ENCODE peak calls at places on chromosomes 12 and 14, in seven cellular contexts. One of them, this sample, is unnamed.

GRCh38 chr12:29782821-29783772 is 645 bp downstream of the TMTC1 start:
- DNase-seq in adrenal gland: peak
- DNase-seq in fibroblast of lung: peak
- DNase-seq in HFF-Myc: no peak
- DNase-seq in tibial artery: peak
- DNase-seq in psoas muscle: peak
- DNase-seq in breast epithelium: peak
- DNase-seq in this sample: no peak

GRCh38 chr12:6822461-6823135 is 977 bp downstream of the GPR162 start:
- DNase-seq in tibial artery: no peak
- DNase-seq in HFF-Myc: no peak
- DNase-seq in psoas muscle: no peak
- DNase-seq in adrenal gland: no peak
- DNase-seq in breast epithelium: no peak
- DNase-seq in fibroblast of lung: no peak
- DNase-seq in this sample: no peak

GRCh38 chr14:65277027-65277426 is 135.5 kb upstream of the FUT8 start:
- DNase-seq in breast epithelium: no peak
- DNase-seq in HFF-Myc: no peak
- DNase-seq in adrenal gland: no peak
- DNase-seq in tibial artery: no peak
- DNase-seq in fibroblast of lung: peak
- DNase-seq in psoas muscle: no peak
- DNase-seq in this sample: no peak

GRCh38 chr12:48691826-48692473 is 9.9 kb upstream of the KANSL2 start:
- DNase-seq in psoas muscle: no peak
- DNase-seq in adrenal gland: no peak
- DNase-seq in tibial artery: no peak
- DNase-seq in fibroblast of lung: no peak
- DNase-seq in breast epithelium: no peak
- DNase-seq in HFF-Myc: no peak
- DNase-seq in this sample: no peak

GRCh38 chr14:31208546-31209424 is 1.2 kb upstream of the HECTD1 start:
- DNase-seq in fibroblast of lung: no peak
- DNase-seq in breast epithelium: no peak
- DNase-seq in adrenal gland: no peak
- DNase-seq in psoas muscle: no peak
- DNase-seq in tibial artery: no peak
- DNase-seq in HFF-Myc: no peak
- DNase-seq in this sample: no peak

GRCh38 chr12:67783393-67783792 is 134.8 kb downstream of the DYRK2 start:
- DNase-seq in fibroblast of lung: no peak
- DNase-seq in HFF-Myc: no peak
- DNase-seq in tibial artery: no peak
- DNase-seq in adrenal gland: no peak
- DNase-seq in breast epithelium: no peak
- DNase-seq in psoas muscle: no peak
- DNase-seq in this sample: no peak

GRCh38 chr14:60563113-60563512 is 54.2 kb downstream of the SIX6 start:
- DNase-seq in psoas muscle: no peak
- DNase-seq in HFF-Myc: peak
- DNase-seq in adrenal gland: no peak
- DNase-seq in fibroblast of lung: peak
- DNase-seq in tibial artery: no peak
- DNase-seq in breast epithelium: no peak
- DNase-seq in this sample: no peak

GRCh38 chr14:63510538-63510937 is 32.6 kb downstream of the PPP2R5E start:
- DNase-seq in HFF-Myc: no peak
- DNase-seq in fibroblast of lung: peak
- DNase-seq in psoas muscle: no peak
- DNase-seq in adrenal gland: no peak
- DNase-seq in tibial artery: no peak
- DNase-seq in breast epithelium: no peak
- DNase-seq in this sample: no peak

GRCh38 chr12:119208626-119209061 is 29.9 kb downstream of the HSPB8 start:
- DNase-seq in HFF-Myc: peak
- DNase-seq in fibroblast of lung: peak
- DNase-seq in adrenal gland: peak
- DNase-seq in breast epithelium: peak
- DNase-seq in tibial artery: peak
- DNase-seq in psoas muscle: peak
- DNase-seq in this sample: no peak

GRCh38 chr12:105706321-105706972 is 376.0 kb downstream of the C12orf75 start:
- DNase-seq in fibroblast of lung: peak
- DNase-seq in breast epithelium: no peak
- DNase-seq in adrenal gland: peak
- DNase-seq in HFF-Myc: no peak
- DNase-seq in psoas muscle: peak
- DNase-seq in tibial artery: peak
- DNase-seq in this sample: no peak

GRCh38 chr14:104118006-104118844 is 20.2 kb upstream of the KIF26A start:
- DNase-seq in HFF-Myc: no peak
- DNase-seq in adrenal gland: no peak
- DNase-seq in tibial artery: no peak
- DNase-seq in psoas muscle: peak
- DNase-seq in fibroblast of lung: no peak
- DNase-seq in breast epithelium: peak
- DNase-seq in this sample: no peak

GRCh38 chr14:61515436-61516124 is 179.7 kb upstream of the HIF1A start:
- DNase-seq in tibial artery: no peak
- DNase-seq in HFF-Myc: no peak
- DNase-seq in breast epithelium: no peak
- DNase-seq in fibroblast of lung: no peak
- DNase-seq in adrenal gland: no peak
- DNase-seq in psoas muscle: no peak
- DNase-seq in this sample: no peak

GRCh38 chr12:100404769-100405407 is 48.0 kb downstream of the SLC17A8 start:
- DNase-seq in tibial artery: no peak
- DNase-seq in adrenal gland: no peak
- DNase-seq in breast epithelium: no peak
- DNase-seq in psoas muscle: no peak
- DNase-seq in HFF-Myc: peak
- DNase-seq in fibroblast of lung: peak
- DNase-seq in this sample: peak

GRCh38 chr12:42568952-42569916 is 20.3 kb downstream of the PRICKLE1 start:
- DNase-seq in psoas muscle: no peak
- DNase-seq in breast epithelium: no peak
- DNase-seq in adrenal gland: no peak
- DNase-seq in HFF-Myc: peak
- DNase-seq in tibial artery: no peak
- DNase-seq in fibroblast of lung: peak
- DNase-seq in this sample: peak

GRCh38 chr14:66752109-66752508 is 244.2 kb downstream of the GPHN start:
- DNase-seq in breast epithelium: no peak
- DNase-seq in HFF-Myc: no peak
- DNase-seq in adrenal gland: no peak
- DNase-seq in fibroblast of lung: no peak
- DNase-seq in tibial artery: no peak
- DNase-seq in psoas muscle: no peak
- DNase-seq in this sample: peak

GRCh38 chr14:100641274-100641860 is 54.1 kb upstream of the BEGAIN start:
- DNase-seq in breast epithelium: no peak
- DNase-seq in fibroblast of lung: no peak
- DNase-seq in tibial artery: no peak
- DNase-seq in adrenal gland: no peak
- DNase-seq in HFF-Myc: no peak
- DNase-seq in psoas muscle: no peak
- DNase-seq in this sample: no peak

GRCh38 chr14:100476012-100476822 is 111.0 kb downstream of the BEGAIN start:
- DNase-seq in adrenal gland: peak
- DNase-seq in psoas muscle: peak
- DNase-seq in tibial artery: no peak
- DNase-seq in HFF-Myc: peak
- DNase-seq in breast epithelium: no peak
- DNase-seq in fibroblast of lung: peak
- DNase-seq in this sample: no peak

GRCh38 chr14:96363751-96364336 is 518 bp downstream of the GSKIP start:
- DNase-seq in fibroblast of lung: peak
- DNase-seq in breast epithelium: peak
- DNase-seq in adrenal gland: peak
- DNase-seq in tibial artery: peak
- DNase-seq in psoas muscle: peak
- DNase-seq in HFF-Myc: no peak
- DNase-seq in this sample: peak

GRCh38 chr12:5251092-5251491 is 180.8 kb upstream of the NTF3 start:
- DNase-seq in psoas muscle: no peak
- DNase-seq in HFF-Myc: no peak
- DNase-seq in breast epithelium: no peak
- DNase-seq in tibial artery: no peak
- DNase-seq in fibroblast of lung: no peak
- DNase-seq in adrenal gland: no peak
- DNase-seq in this sample: no peak

GRCh38 chr12:67145692-67146091 is 123.5 kb upstream of the CAND1 start:
- DNase-seq in fibroblast of lung: no peak
- DNase-seq in psoas muscle: no peak
- DNase-seq in adrenal gland: no peak
- DNase-seq in tibial artery: no peak
- DNase-seq in breast epithelium: no peak
- DNase-seq in HFF-Myc: no peak
- DNase-seq in this sample: no peak

GRCh38 chr12:52164624-52165023 is 27.2 kb downstream of the KRT80 start:
- DNase-seq in breast epithelium: no peak
- DNase-seq in psoas muscle: no peak
- DNase-seq in tibial artery: no peak
- DNase-seq in fibroblast of lung: no peak
- DNase-seq in adrenal gland: no peak
- DNase-seq in HFF-Myc: no peak
- DNase-seq in this sample: no peak

GRCh38 chr12:25254271-25254880 is 3.6 kb upstream of the KRAS start:
- DNase-seq in HFF-Myc: no peak
- DNase-seq in breast epithelium: no peak
- DNase-seq in adrenal gland: no peak
- DNase-seq in tibial artery: no peak
- DNase-seq in psoas muscle: no peak
- DNase-seq in fibroblast of lung: no peak
- DNase-seq in this sample: no peak

GRCh38 chr14:56273949-56274348 is 155.7 kb downstream of the PELI2 start:
- DNase-seq in adrenal gland: no peak
- DNase-seq in tibial artery: no peak
- DNase-seq in psoas muscle: no peak
- DNase-seq in breast epithelium: no peak
- DNase-seq in HFF-Myc: no peak
- DNase-seq in fibroblast of lung: no peak
- DNase-seq in this sample: no peak

GRCh38 chr14:20469242-20469889 is at the start of gene PNP:
- DNase-seq in HFF-Myc: peak
- DNase-seq in psoas muscle: peak
- DNase-seq in fibroblast of lung: peak
- DNase-seq in breast epithelium: peak
- DNase-seq in tibial artery: peak
- DNase-seq in adrenal gland: peak
- DNase-seq in this sample: peak
- TF ChIP-seq CTCF in HFF-Myc: no peak
- TF ChIP-seq CTCF in psoas muscle: no peak
- TF ChIP-seq CTCF in fibroblast of lung: no peak
- TF ChIP-seq CTCF in breast epithelium: no peak
- TF ChIP-seq CTCF in tibial artery: no peak
- TF ChIP-seq CTCF in adrenal gland: no peak
- TF ChIP-seq CTCF in this sample: no peak

GRCh38 chr12:46794593-46795190 is 31.1 kb downstream of the SLC38A4 start:
- DNase-seq in tibial artery: no peak
- DNase-seq in breast epithelium: no peak
- DNase-seq in psoas muscle: no peak
- DNase-seq in adrenal gland: no peak
- DNase-seq in fibroblast of lung: no peak
- DNase-seq in HFF-Myc: no peak
- DNase-seq in this sample: peak
- H3K4me3 ChIP-seq in tibial artery: no peak
- H3K4me3 ChIP-seq in breast epithelium: no peak
- H3K4me3 ChIP-seq in psoas muscle: no peak
- H3K4me3 ChIP-seq in adrenal gland: no peak
- H3K4me3 ChIP-seq in fibroblast of lung: no peak
- H3K4me3 ChIP-seq in HFF-Myc: no peak
- H3K4me3 ChIP-seq in this sample: no peak

GRCh38 chr12:8548192-8548591 is 7.5 kb upstream of the CLEC4E start:
- DNase-seq in breast epithelium: no peak
- DNase-seq in fibroblast of lung: no peak
- DNase-seq in tibial artery: no peak
- DNase-seq in HFF-Myc: no peak
- DNase-seq in adrenal gland: no peak
- DNase-seq in psoas muscle: no peak
- DNase-seq in this sample: no peak

GRCh38 chr12:8554451-8555195 is 13.9 kb upstream of the CLEC4E start:
- DNase-seq in breast epithelium: no peak
- DNase-seq in tibial artery: no peak
- DNase-seq in fibroblast of lung: peak
- DNase-seq in adrenal gland: no peak
- DNase-seq in psoas muscle: no peak
- DNase-seq in HFF-Myc: peak
- DNase-seq in this sample: no peak

GRCh38 chr12:8549381-8549780 is 8.7 kb upstream of the CLEC4E start:
- DNase-seq in breast epithelium: no peak
- DNase-seq in adrenal gland: no peak
- DNase-seq in fibroblast of lung: no peak
- DNase-seq in tibial artery: no peak
- DNase-seq in psoas muscle: no peak
- DNase-seq in HFF-Myc: no peak
- DNase-seq in this sample: no peak

GRCh38 chr12:8556748-8557147 is 16.0 kb upstream of the CLEC4E start:
- DNase-seq in tibial artery: no peak
- DNase-seq in breast epithelium: no peak
- DNase-seq in psoas muscle: no peak
- DNase-seq in HFF-Myc: no peak
- DNase-seq in fibroblast of lung: no peak
- DNase-seq in adrenal gland: no peak
- DNase-seq in this sample: no peak

GRCh38 chr12:8553088-8553627 is 12.5 kb upstream of the CLEC4E start:
- DNase-seq in breast epithelium: no peak
- DNase-seq in fibroblast of lung: no peak
- DNase-seq in tibial artery: no peak
- DNase-seq in adrenal gland: no peak
- DNase-seq in psoas muscle: no peak
- DNase-seq in HFF-Myc: no peak
- DNase-seq in this sample: no peak
- TF ChIP-seq CTCF in breast epithelium: no peak
- TF ChIP-seq CTCF in fibroblast of lung: no peak
- TF ChIP-seq CTCF in tibial artery: no peak
- TF ChIP-seq CTCF in adrenal gland: no peak
- TF ChIP-seq CTCF in psoas muscle: no peak
- TF ChIP-seq CTCF in HFF-Myc: no peak
- TF ChIP-seq CTCF in this sample: no peak

DNA sequence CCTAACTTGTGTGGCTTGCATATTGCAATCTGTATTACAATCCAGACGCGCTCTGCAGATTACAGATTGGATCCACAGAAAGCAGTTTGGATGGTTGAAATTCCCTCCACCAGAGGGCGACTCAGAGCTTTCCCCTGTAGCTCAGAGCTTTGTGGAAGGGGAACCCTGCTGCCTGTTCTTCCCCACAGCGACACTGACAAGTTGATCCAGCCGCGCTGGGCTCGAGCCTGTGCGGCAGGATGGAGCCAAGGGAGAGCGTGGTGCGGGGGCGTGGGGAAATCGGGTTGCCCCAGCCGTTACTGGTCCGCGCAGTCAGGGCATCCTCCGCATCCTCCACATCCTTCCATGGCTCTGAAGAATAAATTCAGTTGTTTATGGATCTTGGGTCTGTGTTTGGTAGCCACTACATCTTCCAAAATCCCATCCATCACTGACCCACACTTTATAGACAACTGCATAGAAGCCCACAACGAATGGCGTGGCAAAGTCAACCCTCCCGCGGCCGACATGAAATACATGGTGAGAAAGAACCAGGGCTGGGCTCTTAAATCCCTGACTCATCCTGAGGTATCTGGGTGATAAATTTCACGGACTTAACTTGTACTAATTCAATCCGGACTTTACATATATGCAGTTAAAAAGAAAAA is at the start of gene GLIPR1L1:
- DNase-seq in tibial artery: peak
- DNase-seq in psoas muscle: peak
- DNase-seq in adrenal gland: peak
- DNase-seq in breast epithelium: peak
- DNase-seq in HFF-Myc: peak
- DNase-seq in fibroblast of lung: peak
- DNase-seq in this sample: peak
- H3K4me3 ChIP-seq in tibial artery: peak
- H3K4me3 ChIP-seq in psoas muscle: peak
- H3K4me3 ChIP-seq in adrenal gland: peak
- H3K4me3 ChIP-seq in breast epithelium: peak
- H3K4me3 ChIP-seq in HFF-Myc: peak
- H3K4me3 ChIP-seq in fibroblast of lung: peak
- H3K4me3 ChIP-seq in this sample: peak

This sample was measured in GM12865.